ENCODE peak calls at places on chromosome 3, in nine cellular contexts. One of them, this sample, is unnamed.

GRCh38 chr3:99753268-99753975 is 64.2 kb upstream of the CMSS1 start:
- DNase-seq in cardiac muscle cell: peak; percentile 93
- DNase-seq in astrocyte: peak; percentile 74
- DNase-seq in DND-41: peak; percentile 7
- DNase-seq in neural progenitor cell: peak; percentile 79
- DNase-seq in BJ: no peak
- DNase-seq in SJCRH30: peak; percentile 57
- DNase-seq in thoracic aorta: no peak
- DNase-seq in psoas muscle: no peak
- DNase-seq in this sample: peak; percentile 39

GRCh38 chr3:175005193-175005592 is 146.1 kb downstream of the NAALADL2 start:
- DNase-seq in DND-41: no peak
- DNase-seq in thoracic aorta: no peak
- DNase-seq in astrocyte: no peak
- DNase-seq in psoas muscle: no peak
- DNase-seq in SJCRH30: no peak
- DNase-seq in cardiac muscle cell: no peak
- DNase-seq in BJ: no peak
- DNase-seq in neural progenitor cell: no peak
- DNase-seq in this sample: no peak

GRCh38 chr3:102200560-102200959 is 234.3 kb upstream of the ZPLD1 start:
- DNase-seq in BJ: no peak
- DNase-seq in neural progenitor cell: no peak
- DNase-seq in DND-41: no peak
- DNase-seq in thoracic aorta: no peak
- DNase-seq in SJCRH30: no peak
- DNase-seq in cardiac muscle cell: no peak
- DNase-seq in astrocyte: peak; percentile 53
- DNase-seq in psoas muscle: no peak
- DNase-seq in this sample: no peak

GRCh38 chr3:183537295-183537730 is 18.2 kb downstream of the KLHL6 start:
- DNase-seq in cardiac muscle cell: peak; percentile 75
- DNase-seq in thoracic aorta: no peak
- DNase-seq in psoas muscle: peak; percentile 85
- DNase-seq in BJ: peak; percentile 47
- DNase-seq in astrocyte: peak; percentile 70
- DNase-seq in SJCRH30: no peak
- DNase-seq in DND-41: no peak
- DNase-seq in neural progenitor cell: no peak
- DNase-seq in this sample: peak; percentile 71

GRCh38 chr3:172159376-172159775 is 120.0 kb downstream of the FNDC3B start:
- DNase-seq in cardiac muscle cell: no peak
- DNase-seq in neural progenitor cell: no peak
- DNase-seq in SJCRH30: no peak
- DNase-seq in DND-41: no peak
- DNase-seq in psoas muscle: no peak
- DNase-seq in astrocyte: peak; percentile 63
- DNase-seq in thoracic aorta: no peak
- DNase-seq in BJ: no peak
- DNase-seq in this sample: no peak

GRCh38 chr3:154182322-154182922 is 61.2 kb downstream of the ARHGEF26 start:
- DNase-seq in SJCRH30: peak; percentile 13
- DNase-seq in cardiac muscle cell: no peak
- DNase-seq in psoas muscle: no peak
- DNase-seq in BJ: no peak
- DNase-seq in neural progenitor cell: no peak
- DNase-seq in astrocyte: no peak
- DNase-seq in thoracic aorta: no peak
- DNase-seq in DND-41: no peak
- DNase-seq in this sample: no peak

GRCh38 chr3:72487078-72487765 is 361.0 kb downstream of the SHQ1 start:
- DNase-seq in DND-41: no peak
- DNase-seq in psoas muscle: peak; percentile 87
- DNase-seq in astrocyte: peak; percentile 88
- DNase-seq in SJCRH30: peak; percentile 88
- DNase-seq in cardiac muscle cell: peak; percentile 89
- DNase-seq in neural progenitor cell: no peak
- DNase-seq in thoracic aorta: peak; percentile 49
- DNase-seq in BJ: peak; percentile 72
- DNase-seq in this sample: peak; percentile 89

GRCh38 chr3:122085666-122086065 is 30.5 kb downstream of the CD86 start:
- DNase-seq in astrocyte: no peak
- DNase-seq in neural progenitor cell: no peak
- DNase-seq in SJCRH30: no peak
- DNase-seq in psoas muscle: no peak
- DNase-seq in DND-41: no peak
- DNase-seq in BJ: no peak
- DNase-seq in cardiac muscle cell: peak; percentile 6
- DNase-seq in thoracic aorta: no peak
- DNase-seq in this sample: peak; percentile 29

GRCh38 chr3:194300936-194301335 is 50.2 kb downstream of the CPN2 start:
- DNase-seq in thoracic aorta: no peak
- DNase-seq in SJCRH30: no peak
- DNase-seq in psoas muscle: no peak
- DNase-seq in DND-41: no peak
- DNase-seq in cardiac muscle cell: no peak
- DNase-seq in astrocyte: no peak
- DNase-seq in neural progenitor cell: no peak
- DNase-seq in BJ: no peak
- DNase-seq in this sample: no peak

GRCh38 chr3:27607370-27607769 is 114.8 kb downstream of the EOMES start:
- DNase-seq in astrocyte: no peak
- DNase-seq in psoas muscle: no peak
- DNase-seq in DND-41: no peak
- DNase-seq in neural progenitor cell: peak; percentile 71
- DNase-seq in SJCRH30: peak; percentile 27
- DNase-seq in cardiac muscle cell: peak; percentile 48
- DNase-seq in thoracic aorta: no peak
- DNase-seq in BJ: no peak
- DNase-seq in this sample: peak; percentile 50

GRCh38 chr3:99938270-99938955 is 120.8 kb downstream of the CMSS1 start:
- DNase-seq in DND-41: no peak
- DNase-seq in thoracic aorta: no peak
- DNase-seq in cardiac muscle cell: peak; percentile 50
- DNase-seq in neural progenitor cell: no peak
- DNase-seq in psoas muscle: no peak
- DNase-seq in BJ: no peak
- DNase-seq in SJCRH30: no peak
- DNase-seq in astrocyte: peak; percentile 72
- DNase-seq in this sample: no peak

GRCh38 chr3:78253860-78254259 is 1214.0 kb downstream of the ROBO2 start:
- DNase-seq in psoas muscle: no peak
- DNase-seq in SJCRH30: no peak
- DNase-seq in neural progenitor cell: no peak
- DNase-seq in astrocyte: no peak
- DNase-seq in DND-41: no peak
- DNase-seq in BJ: no peak
- DNase-seq in cardiac muscle cell: no peak
- DNase-seq in thoracic aorta: no peak
- DNase-seq in this sample: no peak

GRCh38 chr3:48585411-48585810 is 9.7 kb downstream of the COL7A1 start:
- DNase-seq in SJCRH30: no peak
- DNase-seq in psoas muscle: no peak
- DNase-seq in DND-41: no peak
- DNase-seq in thoracic aorta: no peak
- DNase-seq in neural progenitor cell: no peak
- DNase-seq in BJ: no peak
- DNase-seq in cardiac muscle cell: no peak
- DNase-seq in astrocyte: no peak
- DNase-seq in this sample: no peak

GRCh38 chr3:48584836-48585235 is 10.3 kb downstream of the COL7A1 start:
- DNase-seq in thoracic aorta: no peak
- DNase-seq in cardiac muscle cell: no peak
- DNase-seq in neural progenitor cell: no peak
- DNase-seq in astrocyte: no peak
- DNase-seq in DND-41: no peak
- DNase-seq in SJCRH30: no peak
- DNase-seq in BJ: no peak
- DNase-seq in psoas muscle: no peak
- DNase-seq in this sample: no peak

GRCh38 chr3:48591436-48591835 is 3.7 kb downstream of the COL7A1 start:
- DNase-seq in DND-41: no peak
- DNase-seq in thoracic aorta: no peak
- DNase-seq in psoas muscle: no peak
- DNase-seq in cardiac muscle cell: no peak
- DNase-seq in BJ: no peak
- DNase-seq in astrocyte: no peak
- DNase-seq in SJCRH30: no peak
- DNase-seq in neural progenitor cell: no peak
- DNase-seq in this sample: no peak

GRCh38 chr3:48588230-48588629 is 6.9 kb downstream of the COL7A1 start:
- DNase-seq in psoas muscle: no peak
- DNase-seq in SJCRH30: no peak
- DNase-seq in DND-41: no peak
- DNase-seq in cardiac muscle cell: no peak
- DNase-seq in astrocyte: no peak
- DNase-seq in neural progenitor cell: no peak
- DNase-seq in thoracic aorta: no peak
- DNase-seq in BJ: no peak
- DNase-seq in this sample: no peak

GRCh38 chr3:48587686-48588085 is 7.4 kb downstream of the COL7A1 start:
- DNase-seq in DND-41: no peak
- DNase-seq in astrocyte: no peak
- DNase-seq in thoracic aorta: no peak
- DNase-seq in BJ: no peak
- DNase-seq in neural progenitor cell: no peak
- DNase-seq in cardiac muscle cell: no peak
- DNase-seq in SJCRH30: no peak
- DNase-seq in psoas muscle: no peak
- DNase-seq in this sample: no peak
- H3K36me3 ChIP-seq in DND-41: no peaks in the 10 kb centered on the region
- H3K36me3 ChIP-seq in astrocyte: peaks cover 10% of the 10 kb centered on the region
- H3K36me3 ChIP-seq in thoracic aorta: no peaks in the 10 kb centered on the region
- H3K36me3 ChIP-seq in BJ: peaks cover 71% of the 10 kb centered on the region
- H3K36me3 ChIP-seq in neural progenitor cell: no peaks in the 10 kb centered on the region
- H3K36me3 ChIP-seq in cardiac muscle cell: peaks cover 28% of the 10 kb centered on the region
- H3K36me3 ChIP-seq in SJCRH30: no peaks in the 10 kb centered on the region
- H3K36me3 ChIP-seq in psoas muscle: no peaks in the 10 kb centered on the region
- H3K36me3 ChIP-seq in this sample: no peaks in the 10 kb centered on the region

GRCh38 chr3:64023187-64023860 is at the start of gene PSMD6:
- DNase-seq in neural progenitor cell: peak; percentile 93
- DNase-seq in SJCRH30: peak; percentile 78
- DNase-seq in astrocyte: peak; percentile 66
- DNase-seq in DND-41: peak; percentile 92
- DNase-seq in thoracic aorta: peak; percentile 50
- DNase-seq in BJ: no peak
- DNase-seq in psoas muscle: peak; percentile 95
- DNase-seq in cardiac muscle cell: peak; percentile 89
- DNase-seq in this sample: peak; percentile 79

GRCh38 chr3:64026346-64026745 is 3.1 kb upstream of the PSMD6 start:
- DNase-seq in thoracic aorta: no peak
- DNase-seq in SJCRH30: no peak
- DNase-seq in astrocyte: no peak
- DNase-seq in neural progenitor cell: no peak
- DNase-seq in BJ: no peak
- DNase-seq in psoas muscle: no peak
- DNase-seq in DND-41: no peak
- DNase-seq in cardiac muscle cell: no peak
- DNase-seq in this sample: no peak

GRCh38 chr3:64027708-64028107 is 4.4 kb upstream of the PSMD6 start:
- DNase-seq in psoas muscle: no peak
- DNase-seq in thoracic aorta: no peak
- DNase-seq in neural progenitor cell: no peak
- DNase-seq in BJ: no peak
- DNase-seq in cardiac muscle cell: no peak
- DNase-seq in astrocyte: no peak
- DNase-seq in SJCRH30: no peak
- DNase-seq in DND-41: no peak
- DNase-seq in this sample: no peak

GRCh38 chr3:64022451-64023186 is 675 bp downstream of the PSMD6 start:
- DNase-seq in SJCRH30: no peak
- DNase-seq in BJ: no peak
- DNase-seq in cardiac muscle cell: peak; percentile 22
- DNase-seq in astrocyte: no peak
- DNase-seq in neural progenitor cell: no peak
- DNase-seq in psoas muscle: peak; percentile 57
- DNase-seq in DND-41: peak; percentile 20
- DNase-seq in thoracic aorta: no peak
- DNase-seq in this sample: peak; percentile 38

DNA sequence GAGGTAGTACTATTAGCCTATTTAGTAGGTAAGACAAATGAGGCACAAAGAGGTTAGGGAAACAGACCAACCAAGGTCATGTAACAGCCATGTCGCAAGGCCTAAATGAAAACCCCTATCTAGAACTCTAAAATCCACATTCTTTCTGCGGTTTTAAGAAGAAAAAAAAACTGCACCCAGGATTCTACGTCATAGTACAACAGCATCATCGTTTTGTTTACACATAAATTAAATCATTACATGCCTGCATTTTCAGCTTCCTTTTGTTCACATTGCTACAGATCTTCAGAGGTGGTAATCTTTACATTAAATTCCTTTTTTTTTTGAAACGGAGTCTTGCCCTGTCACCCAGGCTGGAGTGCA is 548 bp upstream of the PSMD6 start:
- DNase-seq in cardiac muscle cell: peak; percentile 36
- DNase-seq in DND-41: no peak
- DNase-seq in astrocyte: no peak
- DNase-seq in SJCRH30: no peak
- DNase-seq in neural progenitor cell: no peak
- DNase-seq in thoracic aorta: no peak
- DNase-seq in psoas muscle: no peak
- DNase-seq in BJ: no peak
- DNase-seq in this sample: no peak
- H3K4me3 ChIP-seq in cardiac muscle cell: no peak overlapping the region
- H3K4me3 ChIP-seq in DND-41: no peak overlapping the region
- H3K4me3 ChIP-seq in astrocyte: no peak overlapping the region
- H3K4me3 ChIP-seq in SJCRH30: peak overlapping the region; percentile 82
- H3K4me3 ChIP-seq in neural progenitor cell: no peak overlapping the region
- H3K4me3 ChIP-seq in thoracic aorta: peak overlapping the region; percentile 91
- H3K4me3 ChIP-seq in psoas muscle: peak overlapping the region; percentile 97
- H3K4me3 ChIP-seq in BJ: no peak overlapping the region
- H3K4me3 ChIP-seq in this sample: peak overlapping the region; percentile 85

DNA sequence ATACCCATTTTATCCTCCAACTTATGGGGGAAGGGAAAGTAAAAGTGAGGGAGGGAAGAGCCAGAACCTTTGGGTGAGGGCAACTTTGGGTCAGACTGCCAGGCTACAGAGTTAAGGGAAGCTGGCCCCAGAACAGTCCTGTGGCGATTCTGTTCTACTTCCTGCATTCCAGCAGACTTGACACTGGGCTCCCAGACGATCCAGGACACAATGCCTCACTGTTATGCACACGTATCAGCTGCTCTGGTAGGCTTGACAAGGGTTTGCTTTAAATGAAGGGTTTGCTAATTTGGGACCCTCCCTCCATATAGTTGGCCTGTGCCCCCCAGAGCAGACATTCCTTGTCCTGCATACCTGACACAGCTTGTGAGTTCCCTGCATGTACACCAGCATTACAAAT is 10.7 kb downstream of the GORASP1 start:
- DNase-seq in SJCRH30: peak; percentile 13
- DNase-seq in astrocyte: peak; percentile 37
- DNase-seq in BJ: no peak
- DNase-seq in DND-41: no peak
- DNase-seq in psoas muscle: no peak
- DNase-seq in cardiac muscle cell: peak; percentile 43
- DNase-seq in thoracic aorta: no peak
- DNase-seq in neural progenitor cell: no peak
- DNase-seq in this sample: no peak
- H3K36me3 ChIP-seq in SJCRH30: peaks cover 19% of the 10 kb centered on the region
- H3K36me3 ChIP-seq in astrocyte: peaks cover 39% of the 10 kb centered on the region
- H3K36me3 ChIP-seq in BJ: peaks cover 40% of the 10 kb centered on the region
- H3K36me3 ChIP-seq in DND-41: peaks cover 81% of the 10 kb centered on the region
- H3K36me3 ChIP-seq in psoas muscle: peaks cover 16% of the 10 kb centered on the region
- H3K36me3 ChIP-seq in cardiac muscle cell: peaks cover 53% of the 10 kb centered on the region
- H3K36me3 ChIP-seq in thoracic aorta: peaks cover 68% of the 10 kb centered on the region
- H3K36me3 ChIP-seq in neural progenitor cell: no peaks in the 10 kb centered on the region
- H3K36me3 ChIP-seq in this sample: no peaks in the 10 kb centered on the region

GRCh38 chr3:132543016-132543739 is 53.9 kb upstream of the ACKR4 start:
- DNase-seq in BJ: peak; percentile 91
- DNase-seq in neural progenitor cell: no peak
- DNase-seq in thoracic aorta: no peak
- DNase-seq in astrocyte: peak; percentile 98
- DNase-seq in SJCRH30: no peak
- DNase-seq in cardiac muscle cell: peak; percentile 78
- DNase-seq in psoas muscle: no peak
- DNase-seq in DND-41: no peak
- DNase-seq in this sample: peak; percentile 50
- H3K4me3 ChIP-seq in BJ: no peak overlapping the region
- H3K4me3 ChIP-seq in neural progenitor cell: no peak overlapping the region
- H3K4me3 ChIP-seq in thoracic aorta: no peak overlapping the region
- H3K4me3 ChIP-seq in astrocyte: peak overlapping the region; percentile 15
- H3K4me3 ChIP-seq in SJCRH30: no peak overlapping the region
- H3K4me3 ChIP-seq in cardiac muscle cell: no peak overlapping the region
- H3K4me3 ChIP-seq in psoas muscle: no peak overlapping the region
- H3K4me3 ChIP-seq in DND-41: no peak overlapping the region
- H3K4me3 ChIP-seq in this sample: no peak overlapping the region

This sample was measured in MG63.